ENCODE peak calls at places on chromosome 2, in seven cellular contexts. U, P, W, K, T, O and R are unnamed samples.
A peak's percentile ranks its signal among the peaks of the same experiment; 100 is the strongest.

GRCh38 chr2:186255823-186256222 is 230.2 kb upstream of the ZC3H15 start:
- DNase-seq in T (no peak), W (no peak), O (no peak), P (peak; percentile 2), U (no peak), K (peak; percentile 22), R (no peak)

GRCh38 chr2:73227086-73227485 is 6.0 kb downstream of the PRADC1 start:
- DNase-seq in K (no peak), T (no peak), W (no peak), P (no peak), O (no peak), U (no peak), R (no peak)

GRCh38 chr2:1484131-1484884 is 71.0 kb downstream of the TPO start:
- DNase-seq in T (no peak), W (peak; percentile 30), P (no peak), O (no peak), K (no peak), U (no peak), R (no peak)

GRCh38 chr2:161873689-161874088 is 200.3 kb downstream of the DPP4 start:
- DNase-seq in K (peak; percentile 2), T (no peak), W (no peak), P (no peak), O (no peak), U (no peak), R (no peak)

GRCh38 chr2:145906356-145906755 is 1386.4 kb upstream of the ZEB2 start:
- DNase-seq in U (no peak), O (peak; percentile 87), W (no peak), P (no peak), K (peak; percentile 22), T (no peak), R (no peak)

GRCh38 chr2:67503066-67503795 is 106.1 kb downstream of the ETAA1 start:
- DNase-seq in K (peak; percentile 27), O (peak; percentile 89), W (no peak), T (no peak), P (no peak), U (peak; percentile 91), R (no peak)

GRCh38 chr2:63052411-63053234 is 2.0 kb downstream of the OTX1 start:
- DNase-seq in W (no peak), O (no peak), P (no peak), T (no peak), U (no peak), K (no peak), R (no peak)

GRCh38 chr2:13681936-13682335 is 950.6 kb upstream of the LRATD1 start:
- DNase-seq in P (no peak), T (no peak), K (no peak), O (no peak), U (peak; percentile 42), W (no peak), R (no peak)

GRCh38 chr2:53475320-53475719 is 292.3 kb upstream of the CHAC2 start:
- DNase-seq in U (peak; percentile 68), T (no peak), W (no peak), O (peak; percentile 89), P (no peak), K (no peak), R (no peak)

GRCh38 chr2:128178650-128179460 is 87.9 kb downstream of the UGGT1 start:
- DNase-seq in O (peak; percentile 43), P (peak; percentile 9), U (peak; percentile 82), T (no peak), K (peak; percentile 46), W (no peak), R (no peak)

GRCh38 chr2:46690825-46691224 is 211.5 kb downstream of the TMEM247 start:
- DNase-seq in W (no peak), T (no peak), U (peak; percentile 80), O (peak; percentile 90), K (no peak), P (no peak), R (no peak)

GRCh38 chr2:119004602-119005001 is 62.6 kb downstream of the MARCO start:
- DNase-seq in U (no peak), K (no peak), P (no peak), O (no peak), T (no peak), W (no peak), R (no peak)

GRCh38 chr2:218501665-218502064 is 66.5 kb downstream of the USP37 start:
- DNase-seq in W (no peak), K (peak; percentile 77), U (peak; percentile 58), T (no peak), P (no peak), O (no peak), R (no peak)

GRCh38 chr2:6883448-6884122 is 6.0 kb downstream of the RSAD2 start:
- DNase-seq in K (no peak), T (no peak), O (no peak), W (no peak), U (no peak), P (no peak), R (no peak)

GRCh38 chr2:32558492-32558891 is 69.4 kb upstream of the TTC27 start:
- DNase-seq in P (no peak), K (no peak), T (no peak), U (no peak), O (no peak), W (no peak), R (no peak)

GRCh38 chr2:227497158-227497557 is 25.2 kb downstream of the AGFG1 start:
- DNase-seq in U (no peak), W (no peak), T (no peak), P (no peak), K (no peak), O (no peak), R (no peak)

GRCh38 chr2:127683766-127684165 is 8.4 kb upstream of the LIMS2 start:
- DNase-seq in O (no peak), W (peak; percentile 56), U (no peak), K (no peak), P (no peak), T (no peak), R (no peak)

GRCh38 chr2:26526105-26526504 is 48.2 kb upstream of the OTOF start:
- DNase-seq in W (no peak), P (no peak), T (no peak), O (no peak), K (no peak), U (no peak), R (no peak)

GRCh38 chr2:74924463-74925265 is 33.8 kb upstream of the POLE4 start:
- DNase-seq in O (no peak), W (no peak), P (no peak), K (no peak), U (no peak), T (no peak), R (no peak)

GRCh38 chr2:224971214-224971613 is 71.1 kb downstream of the DOCK10 start:
- DNase-seq in K (no peak), T (no peak), P (peak; percentile 12), U (no peak), O (no peak), W (no peak), R (no peak)

GRCh38 chr2:196399736-196400691 is 228.6 kb upstream of the STK17B start:
- DNase-seq in O (peak; percentile 86), K (no peak), P (no peak), W (no peak), U (peak; percentile 94), T (no peak), R (no peak)

GRCh38 chr2:633371-633770 is 43.8 kb downstream of the TMEM18 start:
- DNase-seq in W (peak; percentile 26), K (no peak), T (no peak), U (no peak), O (no peak), P (no peak), R (no peak)

GRCh38 chr2:237000481-237000880 is 85.2 kb upstream of the COPS8 start:
- DNase-seq in P (no peak), O (no peak), T (no peak), W (no peak), K (no peak), U (no peak), R (no peak)

GRCh38 chr2:60306231-60306861 is 247.1 kb downstream of the BCL11A start:
- DNase-seq in K (no peak), T (no peak), O (no peak), W (no peak), P (no peak), U (no peak), R (no peak)

GRCh38 chr2:234287650-234288049 is 209.2 kb downstream of the ARL4C start:
- DNase-seq in O (no peak), W (no peak), T (no peak), K (no peak), U (no peak), P (no peak), R (no peak)

GRCh38 chr2:217393585-217394032 is 533.7 kb upstream of the TNP1 start:
- DNase-seq in O (peak; percentile 77), P (no peak), U (peak; percentile 93), K (no peak), T (no peak), W (peak; percentile 74), R (no peak)

GRCh38 chr2:120346667-120347358 is 877 bp downstream of the INHBB start:
- DNase-seq in T (no peak), U (peak; percentile 68), K (no peak), P (peak; percentile 48), W (no peak), O (no peak), R (no peak)

GRCh38 chr2:165268751-165269150 is 29.5 kb downstream of the SCN2A start:
- DNase-seq in K (no peak), W (no peak), O (no peak), U (no peak), P (no peak), T (no peak), R (no peak)

GRCh38 chr2:120780402-120780801 is 44.7 kb downstream of the GLI2 start:
- DNase-seq in K (no peak), U (no peak), O (no peak), T (no peak), W (no peak), P (no peak), R (no peak)

GRCh38 chr2:136052374-136053362 is 65.3 kb downstream of the CXCR4 start:
- DNase-seq in W (no peak), T (no peak), P (no peak), O (no peak), U (no peak), K (no peak), R (no peak)

GRCh38 chr2:119552902-119553301 is 8.7 kb downstream of the CFAP221 start:
- DNase-seq in W (no peak), T (no peak), K (no peak), U (no peak), O (no peak), P (no peak), R (no peak)

GRCh38 chr2:32931945-32932709 is 14.6 kb upstream of the LTBP1 start:
- DNase-seq in P (no peak), O (no peak), K (peak; percentile 72), W (no peak), T (no peak), U (no peak), R (no peak)

GRCh38 chr2:71827973-71828372 is 319.7 kb downstream of the CYP26B1 start:
- DNase-seq in T (no peak), O (no peak), K (no peak), P (no peak), U (no peak), W (no peak), R (no peak)

GRCh38 chr2:120397362-120397811 is 51.5 kb downstream of the INHBB start:
- DNase-seq in U (peak; percentile 63), P (peak; percentile 16), T (no peak), K (no peak), W (no peak), O (no peak), R (no peak)

GRCh38 chr2:96859338-96859649 is 1.5 kb upstream of the ANKRD39 start:
- DNase-seq in O (no peak), U (no peak), T (no peak), P (no peak), W (no peak), K (no peak), R (peak; percentile 31)

GRCh38 chr2:152925540-152926448 is 207.4 kb downstream of the ARL6IP6 start:
- DNase-seq in P (peak; percentile 21), K (peak; percentile 82), O (peak; percentile 72), U (peak; percentile 64), T (peak; percentile 8), W (no peak), R (peak; percentile 5)

GRCh38 chr2:212124597-212124996 is 414.0 kb downstream of the ERBB4 start:
- DNase-seq in O (no peak), T (no peak), W (no peak), P (no peak), K (no peak), U (peak; percentile 2), R (no peak)

GRCh38 chr2:224084266-224084892 is 45.3 kb upstream of the SERPINE2 start:
- DNase-seq in K (no peak), P (no peak), O (no peak), W (no peak), U (no peak), T (no peak), R (no peak)